ENCODE peak calls at places on chromosomes 6 and 20, in eight cellular contexts. B is vagina, M is fibroblast of mammary gland, G is ovary, J is Peyer's patch, D is PC-3, N is spleen, F is lung. T is an unnamed sample.
A peak's percentile ranks its signal among the peaks of the same experiment; 100 is the strongest.

GRCh38 chr6:19845271-19846046 is 8.3 kb downstream of the ID4 start:
- DNase-seq in B (no peak), M (peak; percentile 28), G (no peak), J (no peak), D (peak; percentile 59), N (no peak), F (no peak), T (no peak)

GRCh38 chr6:71473908-71474307 is 185.3 kb downstream of the OGFRL1 start:
- DNase-seq in B (no peak), M (peak; percentile 100), G (no peak), J (no peak), D (peak; percentile 77), N (no peak), F (peak; percentile 82), T (no peak)

GRCh38 chr6:34249469-34250370 is 914 bp upstream of the SMIM29 start:
- DNase-seq in B (no peak), M (no peak), G (no peak), J (no peak), D (no peak), N (peak; percentile 50), F (no peak), T (no peak)

GRCh38 chr6:150932976-150933375 is 67.5 kb downstream of the MTHFD1L start:
- DNase-seq in B (no peak), M (peak; percentile 96), G (no peak), J (no peak), D (no peak), N (no peak), F (no peak), T (no peak)

GRCh38 chr6:99236010-99236409 is 113.5 kb downstream of the FAXC start:
- DNase-seq in B (no peak), M (no peak), G (no peak), J (no peak), D (no peak), N (no peak), F (no peak), T (no peak)

GRCh38 chr20:19693508-19693907 is 64.5 kb upstream of the RIN2 start:
- DNase-seq in B (no peak), M (no peak), G (no peak), J (no peak), D (no peak), N (no peak), F (no peak), T (no peak)

GRCh38 chr20:49987015-49987867 is 4.5 kb downstream of the SNAI1 start:
- DNase-seq in B (no peak), M (peak; percentile 65), G (no peak), J (no peak), D (peak; percentile 53), N (no peak), F (no peak), T (no peak)

GRCh38 chr20:60132827-60133549 is 174.8 kb downstream of the CDH26 start:
- DNase-seq in B (no peak), M (peak; percentile 15), G (no peak), J (no peak), D (no peak), N (no peak), F (no peak), T (no peak)

GRCh38 chr6:51855310-51856082 is 231.9 kb downstream of the PKHD1 start:
- DNase-seq in B (no peak), M (peak; percentile 63), G (no peak), J (no peak), D (peak; percentile 94), N (no peak), F (no peak), T (no peak)

GRCh38 chr6:5422321-5422915 is 161.1 kb downstream of the FARS2 start:
- DNase-seq in B (no peak), M (peak; percentile 56), G (no peak), J (no peak), D (peak; percentile 72), N (no peak), F (no peak), T (peak; percentile 52)

GRCh38 chr20:51122931-51123658 is 100.2 kb upstream of the KCNG1 start:
- DNase-seq in B (no peak), M (no peak), G (no peak), J (no peak), D (peak; percentile 38), N (no peak), F (no peak), T (no peak)

GRCh38 chr20:59645316-59645715 is 41.0 kb downstream of the PHACTR3 start:
- DNase-seq in B (no peak), M (no peak), G (no peak), J (no peak), D (no peak), N (peak; percentile 66), F (peak; percentile 20), T (no peak)

DNA sequence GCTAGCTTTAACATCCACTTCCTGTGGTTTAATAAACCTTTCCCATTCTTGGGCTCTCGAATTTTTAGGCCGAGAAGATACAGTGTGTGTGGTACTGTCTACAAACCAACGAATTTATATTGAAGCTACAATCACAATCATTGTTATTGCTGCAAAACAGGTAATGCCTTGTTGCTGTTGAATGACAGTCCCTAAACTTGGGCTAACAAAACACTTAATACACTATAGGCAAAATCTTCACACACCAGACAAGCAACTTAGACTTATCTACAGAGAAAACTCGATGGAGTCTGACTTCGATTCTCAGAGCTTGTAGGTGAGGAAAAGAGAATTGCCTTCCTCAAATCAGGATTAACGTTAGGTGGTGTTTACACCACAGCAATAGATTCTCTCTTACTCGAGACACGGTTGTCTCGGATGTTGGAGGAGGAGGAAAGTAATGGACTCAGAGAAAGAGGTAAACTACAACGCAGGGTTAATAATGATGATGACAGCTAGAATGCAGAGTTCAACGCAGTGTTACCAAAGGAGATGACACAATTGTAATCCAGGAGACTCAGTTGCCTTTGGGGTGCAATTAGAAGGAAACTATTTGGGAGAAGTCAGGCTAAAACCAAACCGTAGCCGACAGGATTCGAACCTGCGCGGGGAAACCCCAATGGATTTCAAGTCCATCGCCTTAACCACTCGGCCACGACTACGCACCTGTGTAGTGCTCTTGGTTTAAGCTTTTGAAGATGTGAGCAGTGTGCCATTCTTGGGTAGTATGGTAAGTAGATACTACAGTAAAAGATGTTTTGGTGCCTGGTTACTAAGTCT is 32.5 kb upstream of the ZNF184 start:
- DNase-seq in B (no peak), M (peak; percentile 82), G (peak; percentile 71), J (no peak), D (peak; percentile 87), N (no peak), F (no peak), T (no peak)
- H3K4me3 ChIP-seq in B (no peak overlapping the region), M (no peak overlapping the region), G (no peak overlapping the region), J (no peak overlapping the region), D (peak overlapping the region; percentile 32), N (no peak overlapping the region), F (no peak overlapping the region), T (no peak overlapping the region)

GRCh38 chr6:33116881-33117711 is 41.3 kb downstream of the HLA-DPB1 start:
- DNase-seq in B (no peak), M (no peak), G (no peak), J (no peak), D (no peak), N (peak; percentile 75), F (no peak), T (no peak)

GRCh38 chr6:33118525-33119123 is 42.8 kb downstream of the HLA-DPB1 start:
- DNase-seq in B (no peak), M (peak; percentile 64), G (no peak), J (no peak), D (peak; percentile 77), N (no peak), F (no peak), T (no peak)

GRCh38 chr6:33117826-33118277 is 42.1 kb downstream of the HLA-DPB1 start:
- DNase-seq in B (no peak), M (no peak), G (no peak), J (no peak), D (no peak), N (no peak), F (no peak), T (no peak)

GRCh38 chr6:33114428-33114827 is 38.6 kb downstream of the HLA-DPB1 start:
- DNase-seq in B (no peak), M (no peak), G (no peak), J (no peak), D (no peak), N (no peak), F (no peak), T (no peak)

GRCh38 chr6:33116417-33116816 is 40.6 kb downstream of the HLA-DPB1 start:
- DNase-seq in B (no peak), M (no peak), G (no peak), J (no peak), D (no peak), N (no peak), F (no peak), T (no peak)
- H3K4me3 ChIP-seq in B (no peak overlapping the region), M (no peak overlapping the region), G (no peak overlapping the region), J (no peak overlapping the region), D (no peak overlapping the region), N (no peak overlapping the region), F (no peak overlapping the region), T (no peak overlapping the region)

GRCh38 chr6:14121936-14122344 is 4.4 kb downstream of the CD83 start:
- DNase-seq in B (no peak), M (no peak), G (no peak), J (no peak), D (no peak), N (no peak), F (no peak), T (no peak)
- H3K4me3 ChIP-seq in B (no peak overlapping the region), M (no peak overlapping the region), G (no peak overlapping the region), J (no peak overlapping the region), D (no peak overlapping the region), N (no peak overlapping the region), F (no peak overlapping the region), T (no peak overlapping the region)

GRCh38 chr6:111855775-111856174 is 17.5 kb downstream of the FYN start:
- DNase-seq in B (no peak), M (no peak), G (no peak), J (no peak), D (no peak), N (no peak), F (no peak), T (no peak)

GRCh38 chr6:111861321-111861938 is 11.8 kb downstream of the FYN start:
- DNase-seq in B (no peak), M (no peak), G (no peak), J (no peak), D (no peak), N (no peak), F (no peak), T (no peak)

GRCh38 chr6:111854683-111855082 is 18.6 kb downstream of the FYN start:
- DNase-seq in B (no peak), M (peak; percentile 56), G (no peak), J (no peak), D (no peak), N (no peak), F (no peak), T (no peak)

GRCh38 chr6:111858347-111858746 is 14.9 kb downstream of the FYN start:
- DNase-seq in B (no peak), M (no peak), G (no peak), J (no peak), D (no peak), N (no peak), F (no peak), T (no peak)

DNA sequence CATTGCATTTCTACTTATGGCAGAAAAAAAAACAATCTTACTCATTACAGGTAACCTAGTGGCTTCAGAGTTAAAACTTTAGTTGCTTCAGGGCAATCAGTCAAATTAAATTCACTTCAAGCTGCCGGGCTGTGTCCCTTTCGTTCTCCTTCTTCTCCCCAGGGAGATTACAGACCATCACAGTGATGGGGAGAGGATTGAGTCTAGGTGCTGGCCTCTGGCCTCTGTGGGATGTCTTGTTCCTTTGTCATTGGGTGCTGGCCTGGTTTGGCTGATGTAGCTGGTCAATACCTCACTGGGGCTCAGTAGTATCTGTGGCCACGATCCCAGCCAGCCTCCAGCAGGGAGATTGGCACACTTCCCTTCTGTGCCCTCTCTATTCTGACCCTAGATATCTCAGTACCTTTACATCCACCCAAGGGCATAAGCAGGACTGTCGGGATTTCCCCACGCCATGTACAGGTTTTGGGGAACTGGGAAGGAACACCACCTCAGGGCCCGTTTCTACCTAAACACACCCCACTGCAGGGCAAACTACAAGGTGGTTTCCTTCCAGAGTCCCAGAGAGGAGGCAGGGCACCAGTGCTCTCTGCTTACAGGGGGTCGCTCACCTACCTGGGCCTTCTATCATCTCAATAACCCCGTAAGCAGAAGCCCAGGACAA is 15.4 kb downstream of the FYN start:
- DNase-seq in B (no peak), M (no peak), G (no peak), J (no peak), D (no peak), N (no peak), F (no peak), T (no peak)
- H3K4me3 ChIP-seq in B (no peak overlapping the region), M (no peak overlapping the region), G (no peak overlapping the region), J (no peak overlapping the region), D (no peak overlapping the region), N (no peak overlapping the region), F (no peak overlapping the region), T (no peak overlapping the region)